ENCODE peak calls at places on chromosome 19, in seven cellular contexts. R, K, I, H, C, J and D are unnamed samples.

GRCh38 chr19:16070366-16070990 is 5.8 kb upstream of the TPM4 start:
- DNase-seq in R (no peak), K (peak), I (no peak), H (peak), C (peak), J (peak), D (no peak)

GRCh38 chr19:54325194-54325621 is 12.2 kb upstream of the LILRA5 start:
- DNase-seq in R (peak), K (peak), I (no peak), H (peak), C (no peak), J (no peak), D (peak)

GRCh38 chr19:5104871-5105351 is 136.0 kb downstream of the KDM4B start:
- DNase-seq in R (no peak), K (no peak), I (no peak), H (no peak), C (no peak), J (no peak), D (no peak)

GRCh38 chr19:45601524-45602522 is at the start of gene GPR4:
- DNase-seq in R (no peak), K (no peak), I (no peak), H (no peak), C (no peak), J (no peak), D (no peak)

GRCh38 chr19:45104658-45105384 is 11.8 kb downstream of the PPP1R37 start:
- DNase-seq in R (no peak), K (no peak), I (no peak), H (no peak), C (no peak), J (no peak), D (no peak)

GRCh38 chr19:41377977-41378707 is 1.8 kb downstream of the TMEM91 start:
- DNase-seq in R (no peak), K (no peak), I (no peak), H (no peak), C (no peak), J (no peak), D (no peak)

GRCh38 chr19:3404324-3405260 is 38.2 kb downstream of the NFIC start:
- DNase-seq in R (peak), K (no peak), I (no peak), H (no peak), C (no peak), J (peak), D (peak)

GRCh38 chr19:43997631-43998290 is 5.0 kb upstream of the ZNF230 start:
- DNase-seq in R (no peak), K (no peak), I (no peak), H (no peak), C (no peak), J (no peak), D (no peak)

GRCh38 chr19:50293263-50294004 is 35.7 kb downstream of the KCNC3 start:
- DNase-seq in R (no peak), K (no peak), I (no peak), H (no peak), C (no peak), J (no peak), D (no peak)

GRCh38 chr19:54317108-54317964 is 4.4 kb upstream of the LILRA5 start:
- DNase-seq in R (no peak), K (no peak), I (no peak), H (no peak), C (no peak), J (no peak), D (no peak)

GRCh38 chr19:39599116-39599515 is 3.2 kb upstream of the LGALS13 start:
- DNase-seq in R (no peak), K (no peak), I (no peak), H (no peak), C (no peak), J (no peak), D (peak)

GRCh38 chr19:952680-953500 is 27.1 kb downstream of the ARID3A start:
- DNase-seq in R (no peak), K (no peak), I (no peak), H (no peak), C (no peak), J (peak), D (no peak)

GRCh38 chr19:5103061-5103701 is 134.3 kb downstream of the KDM4B start:
- DNase-seq in R (peak), K (no peak), I (no peak), H (no peak), C (no peak), J (no peak), D (no peak)

GRCh38 chr19:1489463-1489971 is 633 bp downstream of the PCSK4 start:
- DNase-seq in R (no peak), K (no peak), I (no peak), H (no peak), C (no peak), J (peak), D (no peak)

GRCh38 chr19:15758379-15758778 is 20.6 kb downstream of the OR10H3 start:
- DNase-seq in R (no peak), K (no peak), I (no peak), H (no peak), C (no peak), J (no peak), D (no peak)

GRCh38 chr19:7673995-7674667 is 2.8 kb upstream of the MCEMP1 start:
- DNase-seq in R (peak), K (no peak), I (no peak), H (peak), C (no peak), J (peak), D (peak)

GRCh38 chr19:56671613-56671994 is at the start of gene ZNF835:
- DNase-seq in R (peak), K (peak), I (peak), H (peak), C (peak), J (peak), D (no peak)

GRCh38 chr19:49339364-49340068 is 4.3 kb downstream of the CD37 start:
- DNase-seq in R (peak), K (no peak), I (no peak), H (no peak), C (no peak), J (peak), D (peak)

GRCh38 chr19:55931936-55932386 is at the start of gene NLRP13:
- DNase-seq in R (no peak), K (no peak), I (no peak), H (no peak), C (no peak), J (no peak), D (no peak)

GRCh38 chr19:37306383-37306963 is 64.4 kb upstream of the ZNF527 start:
- DNase-seq in R (no peak), K (no peak), I (no peak), H (no peak), C (no peak), J (no peak), D (no peak)

GRCh38 chr19:57708641-57709354 is at the start of gene ZNF154:
- DNase-seq in R (peak), K (peak), I (no peak), H (peak), C (peak), J (peak), D (peak)